ENCODE peak calls at places on chromosome 1, in seven cellular contexts. V, C, U, Y, N, K and A are unnamed samples. For H3K4me1, the result is how much of the 10 kb centered on the place peaks cover.

GRCh38 chr1:37149296-37149695 is 115.0 kb upstream of the GRIK3 start:
- DNase-seq in V (no peak), C (no peak), U (no peak), Y (no peak), N (no peak), K (no peak), A (no peak)

GRCh38 chr1:22763479-22764200 is 53.0 kb downstream of the EPHB2 start:
- DNase-seq in V (no peak), C (peak), U (no peak), Y (no peak), N (peak), K (no peak), A (no peak)

GRCh38 chr1:175936736-175937135 is 193.3 kb upstream of the TNR start:
- DNase-seq in V (no peak), C (no peak), U (no peak), Y (no peak), N (no peak), K (no peak), A (no peak)

GRCh38 chr1:77044133-77044849 is 174.9 kb downstream of the PIGK start:
- DNase-seq in V (no peak), C (no peak), U (peak), Y (no peak), N (no peak), K (no peak), A (no peak)

GRCh38 chr1:31439276-31439675 is 26.3 kb downstream of the SERINC2 start:
- DNase-seq in V (no peak), C (no peak), U (no peak), Y (no peak), N (no peak), K (no peak), A (no peak)

GRCh38 chr1:180898441-180899219 is 14.1 kb upstream of the KIAA1614 start:
- DNase-seq in V (no peak), C (no peak), U (no peak), Y (no peak), N (peak), K (no peak), A (no peak)

GRCh38 chr1:246165826-246166709 is 341.0 kb downstream of the SMYD3 start:
- DNase-seq in V (no peak), C (peak), U (peak), Y (no peak), N (no peak), K (no peak), A (no peak)

GRCh38 chr1:240559781-240560180 is 52.2 kb downstream of the GREM2 start:
- DNase-seq in V (no peak), C (no peak), U (no peak), Y (no peak), N (no peak), K (no peak), A (no peak)

GRCh38 chr1:117828206-117828605 is 101.2 kb downstream of the GDAP2 start:
- DNase-seq in V (no peak), C (peak), U (no peak), Y (no peak), N (no peak), K (no peak), A (no peak)

GRCh38 chr1:243946946-243947345 is 96.9 kb upstream of the AKT3 start:
- DNase-seq in V (no peak), C (no peak), U (peak), Y (no peak), N (peak), K (peak), A (peak)

GRCh38 chr1:30778156-30778978 is 20.8 kb upstream of the LAPTM5 start:
- DNase-seq in V (no peak), C (peak), U (peak), Y (no peak), N (peak), K (no peak), A (no peak)

GRCh38 chr1:81126989-81127571 is 673.7 kb upstream of the ADGRL2 start:
- DNase-seq in V (no peak), C (no peak), U (no peak), Y (no peak), N (peak), K (no peak), A (no peak)

GRCh38 chr1:205493241-205494085 is 11.0 kb upstream of the CDK18 start:
- DNase-seq in V (no peak), C (peak), U (peak), Y (no peak), N (peak), K (no peak), A (no peak)

GRCh38 chr1:233904979-233905415 is 521 bp downstream of the SLC35F3 start:
- DNase-seq in V (no peak), C (peak), U (peak), Y (no peak), N (no peak), K (no peak), A (no peak)
- H3K4me3 ChIP-seq in V (peak), C (peak), U (peak), Y (peak), N (no peak), K (no peak), A (no peak)

GRCh38 chr1:179298952-179299351 is 5.4 kb downstream of the SOAT1 start:
- DNase-seq in V (no peak), C (no peak), U (no peak), Y (no peak), N (no peak), K (peak), A (peak)

GRCh38 chr1:179295356-179295755 is 1.8 kb downstream of the SOAT1 start:
- DNase-seq in V (no peak), C (no peak), U (no peak), Y (no peak), N (no peak), K (peak), A (no peak)

GRCh38 chr1:179296356-179296755 is 2.8 kb downstream of the SOAT1 start:
- DNase-seq in V (no peak), C (no peak), U (no peak), Y (no peak), N (no peak), K (no peak), A (no peak)

GRCh38 chr1:179300112-179300511 is 6.5 kb downstream of the SOAT1 start:
- DNase-seq in V (no peak), C (no peak), U (no peak), Y (no peak), N (no peak), K (peak), A (no peak)

GRCh38 chr1:179296831-179297377 is 3.3 kb downstream of the SOAT1 start:
- DNase-seq in V (no peak), C (no peak), U (no peak), Y (no peak), N (no peak), K (no peak), A (no peak)
- H3K4me1 ChIP-seq in V (under half), C (under half), U (under half), Y (under half), N (under half), K (half or more), A (half or more)

DNA sequence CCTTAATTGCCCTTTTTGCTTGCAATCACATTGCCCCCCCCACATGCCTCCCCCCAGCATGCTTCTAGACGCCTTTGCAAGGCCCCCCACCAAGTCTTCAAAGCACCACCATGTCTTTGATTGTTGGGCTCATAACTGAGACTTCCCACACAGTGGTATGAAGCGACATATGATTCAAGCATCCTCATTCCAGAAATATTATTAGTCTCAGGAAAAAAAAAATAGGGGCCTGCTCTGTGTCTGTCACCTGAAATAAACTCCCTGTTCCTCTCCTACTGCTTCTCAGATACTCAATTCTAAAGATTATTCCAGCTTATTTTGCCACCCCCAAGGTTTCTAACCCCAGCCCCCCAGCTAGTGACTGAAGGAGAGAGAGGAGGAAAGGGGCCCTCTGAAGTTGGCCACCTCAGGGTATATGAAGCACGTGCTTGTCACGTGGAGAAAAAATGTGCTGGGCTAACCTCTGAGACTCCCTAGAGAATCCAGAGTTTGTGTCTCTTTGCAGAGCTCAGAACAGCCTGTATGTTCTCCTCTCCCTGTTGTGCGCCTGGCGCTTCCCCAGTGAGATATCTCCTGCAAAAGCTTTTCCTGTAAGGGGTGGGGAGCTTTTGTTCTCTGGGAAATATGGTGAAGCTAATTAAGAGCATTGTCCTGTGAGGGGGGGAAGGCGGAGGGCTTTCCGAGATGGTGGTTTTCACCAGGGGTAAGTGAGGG is 35.9 kb upstream of the RASAL2 start:
- DNase-seq in V (no peak), C (peak), U (no peak), Y (no peak), N (peak), K (no peak), A (no peak)
- H3K4me3 ChIP-seq in V (no peak), C (no peak), U (no peak), Y (no peak), N (no peak), K (no peak), A (no peak)

GRCh38 chr1:173014145-173014544 is 36.6 kb downstream of the TNFSF18 start:
- DNase-seq in V (no peak), C (no peak), U (no peak), Y (no peak), N (no peak), K (peak), A (no peak)

GRCh38 chr1:173005196-173005864 is 45.4 kb downstream of the TNFSF18 start:
- DNase-seq in V (no peak), C (no peak), U (no peak), Y (no peak), N (no peak), K (peak), A (no peak)

GRCh38 chr1:173009597-173009996 is 41.1 kb downstream of the TNFSF18 start:
- DNase-seq in V (no peak), C (no peak), U (no peak), Y (no peak), N (no peak), K (no peak), A (no peak)
- H3K4me1 ChIP-seq in V (under half), C (under half), U (under half), Y (under half), N (under half), K (under half), A (under half)

DNA sequence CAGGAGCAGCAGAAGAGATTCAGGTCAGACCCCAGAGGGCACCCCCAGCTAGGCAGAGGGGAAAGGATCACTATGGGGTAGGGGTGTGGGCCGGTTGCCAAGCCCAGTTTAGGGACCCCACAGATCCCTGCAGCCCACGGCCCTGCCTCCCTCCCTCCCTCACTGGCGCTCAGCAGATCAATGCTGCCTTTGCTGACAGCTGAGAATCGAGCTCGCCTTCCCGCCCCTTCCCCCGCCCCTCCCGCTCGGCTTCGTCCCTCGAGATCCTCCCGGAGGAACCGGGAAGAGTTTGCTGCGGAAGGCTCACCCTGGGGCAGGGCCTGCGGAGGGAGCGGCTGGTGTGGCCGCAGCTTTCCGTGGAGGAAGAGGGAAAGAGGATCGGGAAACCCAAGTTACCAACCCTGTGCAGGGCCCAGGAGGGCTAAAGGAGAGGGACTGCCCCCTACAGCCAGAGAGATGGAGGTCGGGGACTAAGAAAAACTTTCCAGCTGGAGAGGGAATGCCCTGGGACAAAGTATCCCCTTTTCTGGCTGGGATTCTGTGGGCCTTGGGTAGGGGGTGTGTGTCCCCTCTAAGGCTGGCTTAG is 1.1 kb upstream of the KCNQ4 start:
- DNase-seq in V (no peak), C (no peak), U (no peak), Y (no peak), N (peak), K (no peak), A (no peak)
- H3K4me3 ChIP-seq in V (peak), C (no peak), U (no peak), Y (peak), N (peak), K (no peak), A (no peak)

GRCh38 chr1:109548321-109549267 is at the start of gene GNAI3:
- DNase-seq in V (peak), C (peak), U (peak), Y (peak), N (peak), K (peak), A (peak)
- H3K4me1 ChIP-seq in V (under half), C (under half), U (under half), Y (half or more), N (under half), K (under half), A (half or more)

DNA sequence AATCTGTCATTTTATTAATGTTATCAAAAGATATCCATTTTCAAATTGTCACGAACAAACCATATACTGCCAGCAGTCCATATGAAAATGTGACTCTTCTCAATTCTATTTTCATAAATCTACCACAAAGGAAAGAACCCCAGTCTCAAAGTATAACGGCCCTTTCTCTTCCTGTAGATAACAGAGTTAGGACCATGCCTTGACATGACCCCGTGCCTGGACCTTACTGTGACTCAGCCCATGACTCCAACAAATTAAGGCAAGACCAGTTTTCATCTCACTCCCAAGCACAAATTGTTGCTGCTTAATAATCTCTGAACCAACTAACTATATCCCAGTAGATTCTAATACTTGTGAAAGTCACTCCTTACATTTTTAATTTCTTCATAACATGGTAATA is 124.4 kb upstream of the NFIA start:
- DNase-seq in V (no peak), C (no peak), U (no peak), Y (no peak), N (no peak), K (no peak), A (no peak)
- H3K4me3 ChIP-seq in V (no peak), C (no peak), U (no peak), Y (no peak), N (no peak), K (no peak), A (no peak)

GRCh38 chr1:10816743-10817369 is 20.4 kb upstream of the CASZ1 start:
- DNase-seq in V (no peak), C (no peak), U (no peak), Y (no peak), N (no peak), K (no peak), A (no peak)
- H3K4me1 ChIP-seq in V (under half), C (under half), U (under half), Y (half or more), N (under half), K (under half), A (under half)